ENCODE peak calls at places on chromosomes 13 and 19, in five cellular contexts. Y is neural crest cell; L is dorsolateral prefrontal cortex; V is body of pancreas; R is activated CD4-positive, alpha-beta memory T cell treated with anti-CD3 and anti-CD28 coated beads for 36 hours. P is an unnamed sample.

GRCh38 chr13:25306671-25307464 is 5.4 kb downstream of the NUP58 start:
- DNase-seq in L (no peak), Y (no peak), R (no peak), V (no peak), P (no peak)

GRCh38 chr13:37835392-37835791 is 34.2 kb downstream of the TRPC4 start:
- DNase-seq in Y (no peak), R (no peak), V (no peak), L (no peak), P (no peak)

GRCh38 chr13:44263920-44264610 is 109.6 kb upstream of the SERP2 start:
- DNase-seq in Y (no peak), R (no peak), L (peak; percentile 81), V (no peak), P (no peak)

GRCh38 chr13:92307752-92308151 is 909.3 kb downstream of the GPC5 start:
- DNase-seq in Y (no peak), R (no peak), V (no peak), L (no peak), P (no peak)

GRCh38 chr13:58852076-58852475 is 1220.5 kb downstream of the PCDH17 start:
- DNase-seq in R (no peak), V (no peak), Y (no peak), L (no peak), P (peak; percentile 12)

GRCh38 chr13:40476175-40476958 is 190.1 kb downstream of the FOXO1 start:
- DNase-seq in L (no peak), V (no peak), Y (no peak), R (no peak), P (no peak)

GRCh38 chr13:86725105-86725504 is 925.9 kb upstream of the SLITRK6 start:
- DNase-seq in L (no peak), R (no peak), V (no peak), Y (no peak), P (no peak)

GRCh38 chr13:19862511-19863313 is 737 bp downstream of the ZMYM5 start:
- DNase-seq in R (peak; percentile 61), V (peak; percentile 19), Y (peak; percentile 21), L (peak; percentile 50), P (peak; percentile 63)

GRCh38 chr19:54525636-54526035 is 23.0 kb downstream of the LAIR2 start:
- DNase-seq in L (no peak), V (no peak), R (no peak), Y (no peak), P (no peak)

GRCh38 chr19:47124937-47125668 is 5.5 kb upstream of the SAE1 start:
- DNase-seq in V (peak; percentile 51), Y (peak; percentile 12), R (no peak), L (no peak), P (peak; percentile 80)

GRCh38 chr13:102799544-102800144 is 725 bp downstream of the BIVM start:
- DNase-seq in Y (peak; percentile 30), L (peak; percentile 50), R (peak; percentile 15), V (peak; percentile 28), P (peak; percentile 47)

GRCh38 chr19:50329146-50329925 is at the start of gene KCNC3:
- DNase-seq in V (peak; percentile 100), L (peak; percentile 100), Y (peak; percentile 99), R (peak; percentile 100), P (no peak)

P was measured in RKO.